ENCODE peak calls at places on chromosomes 5 and 9, in ten cellular contexts. One of them, this sample, is unnamed.

GRCh38 chr5:80142996-80143395 is 107.8 kb downstream of the THBS4 start:
- DNase-seq in H54: no peak
- DNase-seq in caudate nucleus: no peak
- DNase-seq in cardiac fibroblast: no peak
- DNase-seq in stimulated activated naive B cell treated with anti-CD40 and anti-IgM and Interleukin-4, amounts not matched to agents 10 μg/mL and 1 μg/mL and 100 μg/mL, for 72 hours: no peak
- DNase-seq in right lobe of liver: no peak
- DNase-seq in bronchial epithelial cell: no peak
- DNase-seq in T-helper 9 cell: no peak
- DNase-seq in pons: no peak
- DNase-seq in mesenteric fat pad: no peak
- DNase-seq in this sample: no peak

GRCh38 chr5:142770650-142771609 is 753 bp downstream of the ARHGAP26 start:
- DNase-seq in right lobe of liver: peak; percentile 71
- DNase-seq in cardiac fibroblast: peak; percentile 39
- DNase-seq in pons: peak; percentile 23
- DNase-seq in mesenteric fat pad: peak; percentile 92
- DNase-seq in caudate nucleus: peak; percentile 15
- DNase-seq in stimulated activated naive B cell treated with anti-CD40 and anti-IgM and Interleukin-4, amounts not matched to agents 10 μg/mL and 1 μg/mL and 100 μg/mL, for 72 hours: peak; percentile 47
- DNase-seq in H54: peak; percentile 32
- DNase-seq in bronchial epithelial cell: peak; percentile 52
- DNase-seq in T-helper 9 cell: peak; percentile 50
- DNase-seq in this sample: no peak

GRCh38 chr9:27561697-27562096 is 11.6 kb downstream of the C9orf72 start:
- DNase-seq in H54: no peak
- DNase-seq in stimulated activated naive B cell treated with anti-CD40 and anti-IgM and Interleukin-4, amounts not matched to agents 10 μg/mL and 1 μg/mL and 100 μg/mL, for 72 hours: no peak
- DNase-seq in cardiac fibroblast: no peak
- DNase-seq in mesenteric fat pad: no peak
- DNase-seq in bronchial epithelial cell: peak; percentile 59
- DNase-seq in T-helper 9 cell: no peak
- DNase-seq in caudate nucleus: no peak
- DNase-seq in right lobe of liver: no peak
- DNase-seq in pons: no peak
- DNase-seq in this sample: no peak

GRCh38 chr9:19420877-19421276 is 12.1 kb downstream of the ACER2 start:
- DNase-seq in pons: no peak
- DNase-seq in mesenteric fat pad: no peak
- DNase-seq in caudate nucleus: no peak
- DNase-seq in bronchial epithelial cell: peak; percentile 12
- DNase-seq in cardiac fibroblast: no peak
- DNase-seq in T-helper 9 cell: no peak
- DNase-seq in stimulated activated naive B cell treated with anti-CD40 and anti-IgM and Interleukin-4, amounts not matched to agents 10 μg/mL and 1 μg/mL and 100 μg/mL, for 72 hours: no peak
- DNase-seq in H54: no peak
- DNase-seq in right lobe of liver: no peak
- DNase-seq in this sample: no peak

GRCh38 chr9:77673912-77674791 is 26.0 kb upstream of the GNA14 start:
- DNase-seq in H54: no peak
- DNase-seq in bronchial epithelial cell: no peak
- DNase-seq in T-helper 9 cell: no peak
- DNase-seq in mesenteric fat pad: no peak
- DNase-seq in stimulated activated naive B cell treated with anti-CD40 and anti-IgM and Interleukin-4, amounts not matched to agents 10 μg/mL and 1 μg/mL and 100 μg/mL, for 72 hours: no peak
- DNase-seq in right lobe of liver: no peak
- DNase-seq in pons: no peak
- DNase-seq in caudate nucleus: no peak
- DNase-seq in cardiac fibroblast: peak; percentile 41
- DNase-seq in this sample: no peak

GRCh38 chr9:16540996-16541668 is 329.3 kb downstream of the BNC2 start:
- DNase-seq in bronchial epithelial cell: no peak
- DNase-seq in right lobe of liver: no peak
- DNase-seq in H54: no peak
- DNase-seq in caudate nucleus: no peak
- DNase-seq in cardiac fibroblast: peak; percentile 40
- DNase-seq in stimulated activated naive B cell treated with anti-CD40 and anti-IgM and Interleukin-4, amounts not matched to agents 10 μg/mL and 1 μg/mL and 100 μg/mL, for 72 hours: no peak
- DNase-seq in mesenteric fat pad: no peak
- DNase-seq in T-helper 9 cell: no peak
- DNase-seq in pons: no peak
- DNase-seq in this sample: no peak

GRCh38 chr5:142110046-142110531 is 1.5 kb downstream of the NDFIP1 start:
- DNase-seq in mesenteric fat pad: no peak
- DNase-seq in caudate nucleus: no peak
- DNase-seq in right lobe of liver: peak; percentile 31
- DNase-seq in H54: no peak
- DNase-seq in stimulated activated naive B cell treated with anti-CD40 and anti-IgM and Interleukin-4, amounts not matched to agents 10 μg/mL and 1 μg/mL and 100 μg/mL, for 72 hours: peak; percentile 39
- DNase-seq in cardiac fibroblast: peak; percentile 60
- DNase-seq in bronchial epithelial cell: no peak
- DNase-seq in pons: peak; percentile 71
- DNase-seq in T-helper 9 cell: no peak
- DNase-seq in this sample: no peak

GRCh38 chr5:37840036-37840909 is at the start of gene GDNF:
- DNase-seq in pons: no peak
- DNase-seq in mesenteric fat pad: no peak
- DNase-seq in T-helper 9 cell: no peak
- DNase-seq in right lobe of liver: peak; percentile 58
- DNase-seq in H54: no peak
- DNase-seq in bronchial epithelial cell: no peak
- DNase-seq in stimulated activated naive B cell treated with anti-CD40 and anti-IgM and Interleukin-4, amounts not matched to agents 10 μg/mL and 1 μg/mL and 100 μg/mL, for 72 hours: no peak
- DNase-seq in caudate nucleus: no peak
- DNase-seq in cardiac fibroblast: peak; percentile 86
- DNase-seq in this sample: no peak

GRCh38 chr9:135448570-135449180 is 30.9 kb upstream of the PPP1R26 start:
- DNase-seq in caudate nucleus: no peak
- DNase-seq in stimulated activated naive B cell treated with anti-CD40 and anti-IgM and Interleukin-4, amounts not matched to agents 10 μg/mL and 1 μg/mL and 100 μg/mL, for 72 hours: no peak
- DNase-seq in pons: no peak
- DNase-seq in mesenteric fat pad: no peak
- DNase-seq in bronchial epithelial cell: peak; percentile 3
- DNase-seq in H54: no peak
- DNase-seq in T-helper 9 cell: no peak
- DNase-seq in cardiac fibroblast: peak; percentile 18
- DNase-seq in right lobe of liver: no peak
- DNase-seq in this sample: no peak

GRCh38 chr9:132163457-132163875 is 1.6 kb downstream of the NTNG2 start:
- DNase-seq in mesenteric fat pad: no peak
- DNase-seq in bronchial epithelial cell: no peak
- DNase-seq in right lobe of liver: no peak
- DNase-seq in pons: no peak
- DNase-seq in cardiac fibroblast: no peak
- DNase-seq in caudate nucleus: no peak
- DNase-seq in T-helper 9 cell: no peak
- DNase-seq in H54: no peak
- DNase-seq in stimulated activated naive B cell treated with anti-CD40 and anti-IgM and Interleukin-4, amounts not matched to agents 10 μg/mL and 1 μg/mL and 100 μg/mL, for 72 hours: no peak
- DNase-seq in this sample: no peak

GRCh38 chr5:95959964-95960801 is 1.5 kb downstream of the ELL2 start:
- DNase-seq in stimulated activated naive B cell treated with anti-CD40 and anti-IgM and Interleukin-4, amounts not matched to agents 10 μg/mL and 1 μg/mL and 100 μg/mL, for 72 hours: no peak
- DNase-seq in pons: peak; percentile 62
- DNase-seq in bronchial epithelial cell: no peak
- DNase-seq in mesenteric fat pad: no peak
- DNase-seq in cardiac fibroblast: peak; percentile 56
- DNase-seq in T-helper 9 cell: no peak
- DNase-seq in caudate nucleus: no peak
- DNase-seq in right lobe of liver: no peak
- DNase-seq in H54: no peak
- DNase-seq in this sample: no peak

GRCh38 chr9:5186416-5187169 is 1.2 kb upstream of the INSL6 start:
- DNase-seq in pons: peak; percentile 56
- DNase-seq in stimulated activated naive B cell treated with anti-CD40 and anti-IgM and Interleukin-4, amounts not matched to agents 10 μg/mL and 1 μg/mL and 100 μg/mL, for 72 hours: peak; percentile 22
- DNase-seq in bronchial epithelial cell: peak; percentile 68
- DNase-seq in caudate nucleus: no peak
- DNase-seq in mesenteric fat pad: no peak
- DNase-seq in H54: peak; percentile 21
- DNase-seq in T-helper 9 cell: peak; percentile 37
- DNase-seq in right lobe of liver: no peak
- DNase-seq in cardiac fibroblast: peak; percentile 78
- DNase-seq in this sample: peak; percentile 35

GRCh38 chr5:175386526-175386925 is 57.5 kb downstream of the DRD1 start:
- DNase-seq in bronchial epithelial cell: no peak
- DNase-seq in pons: no peak
- DNase-seq in right lobe of liver: no peak
- DNase-seq in stimulated activated naive B cell treated with anti-CD40 and anti-IgM and Interleukin-4, amounts not matched to agents 10 μg/mL and 1 μg/mL and 100 μg/mL, for 72 hours: no peak
- DNase-seq in T-helper 9 cell: no peak
- DNase-seq in cardiac fibroblast: no peak
- DNase-seq in mesenteric fat pad: no peak
- DNase-seq in caudate nucleus: no peak
- DNase-seq in H54: no peak
- DNase-seq in this sample: no peak

GRCh38 chr5:139795074-139796001 is at the start of gene PSD2:
- DNase-seq in pons: no peak
- DNase-seq in bronchial epithelial cell: no peak
- DNase-seq in T-helper 9 cell: peak; percentile 17
- DNase-seq in H54: peak; percentile 68
- DNase-seq in stimulated activated naive B cell treated with anti-CD40 and anti-IgM and Interleukin-4, amounts not matched to agents 10 μg/mL and 1 μg/mL and 100 μg/mL, for 72 hours: no peak
- DNase-seq in cardiac fibroblast: no peak
- DNase-seq in right lobe of liver: no peak
- DNase-seq in mesenteric fat pad: no peak
- DNase-seq in caudate nucleus: no peak
- DNase-seq in this sample: no peak

GRCh38 chr5:138972230-138972629 is 97.1 kb upstream of the LRRTM2 start:
- DNase-seq in H54: no peak
- DNase-seq in mesenteric fat pad: no peak
- DNase-seq in right lobe of liver: no peak
- DNase-seq in caudate nucleus: no peak
- DNase-seq in pons: no peak
- DNase-seq in bronchial epithelial cell: no peak
- DNase-seq in T-helper 9 cell: no peak
- DNase-seq in cardiac fibroblast: no peak
- DNase-seq in stimulated activated naive B cell treated with anti-CD40 and anti-IgM and Interleukin-4, amounts not matched to agents 10 μg/mL and 1 μg/mL and 100 μg/mL, for 72 hours: no peak
- DNase-seq in this sample: no peak